ENCODE peak calls at places on chromosomes 4 and X, in four cellular contexts. N is foreskin fibroblast, D is cardiac muscle cell, K is suprapubic skin. P is an unnamed sample.

GRCh38 chr4:113732923-113733527 is 28.5 kb downstream of the CAMK2D start:
- DNase-seq in N (no peak), K (no peak), D (no peak), P (no peak)

GRCh38 chr4:169225812-169226211 is 44.9 kb downstream of the SH3RF1 start:
- DNase-seq in K (no peak), D (peak), N (no peak), P (no peak)

GRCh38 chr4:184237612-184238011 is 19.9 kb upstream of the ENPP6 start:
- DNase-seq in N (no peak), K (no peak), D (no peak), P (no peak)

GRCh38 chr4:48329193-48329592 is 12.1 kb upstream of the SLAIN2 start:
- DNase-seq in K (no peak), D (no peak), N (no peak), P (no peak)

GRCh38 chrX:149683966-149684730 is 27.7 kb upstream of the MAGEA11 start:
- DNase-seq in N (no peak), D (no peak), K (no peak), P (no peak)

GRCh38 chr4:89753601-89754066 is 83.3 kb downstream of the SNCA start:
- DNase-seq in K (no peak), N (peak), D (peak), P (no peak)

GRCh38 chr4:147396105-147396504 is 84.8 kb upstream of the EDNRA start:
- DNase-seq in D (no peak), K (no peak), N (no peak), P (no peak)

GRCh38 chrX:29941292-29941691 is 274.1 kb upstream of the MAGEB2 start:
- DNase-seq in D (peak), N (no peak), K (no peak), P (no peak)

GRCh38 chrX:11704725-11705495 is 39.2 kb upstream of the ARHGAP6 start:
- DNase-seq in K (no peak), N (peak), D (peak), P (no peak)

GRCh38 chr4:134139188-134139587 is 62.4 kb downstream of the PABPC4L start:
- DNase-seq in K (no peak), N (no peak), D (no peak), P (no peak)

GRCh38 chr4:28360681-28361080 is 1500.0 kb downstream of the STIM2 start:
- DNase-seq in D (no peak), K (no peak), N (no peak), P (no peak)

GRCh38 chr4:151315212-151315886 is 10.1 kb downstream of the SH3D19 start:
- DNase-seq in D (peak), K (no peak), N (no peak), P (no peak)

GRCh38 chr4:125389713-125390112 is 75.0 kb downstream of the FAT4 start:
- DNase-seq in D (peak), K (no peak), N (peak), P (no peak)

GRCh38 chrX:44012484-44013096 is 39.4 kb upstream of the NDP start:
- DNase-seq in N (peak), D (peak), K (no peak), P (no peak)

GRCh38 chr4:97892596-97893266 is 250.5 kb downstream of the STPG2 start:
- DNase-seq in K (no peak), D (no peak), N (no peak), P (no peak)

GRCh38 chr4:123393696-123394095 is 2.9 kb upstream of the SPRY1 start:
- DNase-seq in N (no peak), K (no peak), D (no peak), P (no peak)

GRCh38 chr4:123396294-123397275 is at the start of gene SPRY1:
- DNase-seq in K (peak), N (peak), D (peak), P (peak)

GRCh38 chr4:123386608-123387007 is 10.0 kb upstream of the SPRY1 start:
- DNase-seq in N (peak), D (peak), K (no peak), P (no peak)

GRCh38 chr4:123390846-123391456 is 5.6 kb upstream of the SPRY1 start:
- DNase-seq in K (no peak), N (no peak), D (peak), P (peak)
- TF ChIP-seq CTCF in K (peak), N (peak), D (peak), P (peak)

GRCh38 chrX:120517936-120518335 is 42.8 kb downstream of the CUL4B start:
- DNase-seq in N (peak), D (peak), K (no peak), P (no peak)

GRCh38 chrX:120522820-120523219 is 37.9 kb downstream of the CUL4B start:
- DNase-seq in N (no peak), D (no peak), K (no peak), P (no peak)
- TF ChIP-seq CTCF in N (no peak), D (no peak), K (no peak), P (no peak)

GRCh38 chrX:115679460-115679859 is 118.5 kb downstream of the PLS3 start:
- DNase-seq in K (no peak), N (peak), D (peak), P (peak)
- TF ChIP-seq CTCF in K (no peak), N (peak), D (peak), P (peak)

DNA sequence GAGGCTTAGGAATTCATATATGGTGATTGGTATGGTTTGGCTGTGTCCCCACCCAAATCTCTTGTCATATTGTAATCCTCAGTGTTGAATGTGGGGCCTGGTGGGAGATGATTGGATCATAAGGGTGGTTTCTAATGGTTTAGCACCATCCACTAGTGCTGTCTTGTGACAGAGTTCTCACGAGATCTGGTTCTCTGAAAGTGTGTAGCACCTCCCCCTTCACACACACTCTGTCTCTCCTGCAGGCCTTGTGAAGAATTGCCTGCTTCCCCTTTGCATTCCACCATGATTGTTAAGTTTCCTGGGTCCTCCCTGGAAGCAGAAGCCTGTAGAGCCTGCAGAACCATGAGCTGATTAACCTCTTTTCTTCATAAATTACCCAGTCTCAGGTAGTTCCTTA is 135.8 kb upstream of the FAT1 start:
- DNase-seq in D (no peak), N (no peak), K (no peak), P (no peak)
- TF ChIP-seq CTCF in D (no peak), N (no peak), K (no peak), P (no peak)

GRCh38 chr4:5554376-5554775 is 154.0 kb downstream of the EVC2 start:
- DNase-seq in D (no peak), K (no peak), N (no peak), P (no peak)
- TF ChIP-seq CTCF in D (no peak), K (no peak), N (no peak), P (no peak)

GRCh38 chr4:68718447-68719074 is 48.1 kb upstream of the UGT2B15 start:
- DNase-seq in N (no peak), K (no peak), D (no peak), P (no peak)
- TF ChIP-seq CTCF in N (no peak), K (no peak), D (no peak), P (no peak)

GRCh38 chrX:16305187-16305586 is 137.9 kb downstream of the MAGEB17 start:
- DNase-seq in K (no peak), N (no peak), D (no peak), P (no peak)
- TF ChIP-seq CTCF in K (no peak), N (no peak), D (no peak), P (no peak)

GRCh38 chr4:39658756-39659155 is 20.1 kb upstream of the SMIM14 start:
- DNase-seq in D (no peak), N (no peak), K (no peak), P (no peak)
- TF ChIP-seq CTCF in D (peak), N (peak), K (no peak), P (peak)

DNA sequence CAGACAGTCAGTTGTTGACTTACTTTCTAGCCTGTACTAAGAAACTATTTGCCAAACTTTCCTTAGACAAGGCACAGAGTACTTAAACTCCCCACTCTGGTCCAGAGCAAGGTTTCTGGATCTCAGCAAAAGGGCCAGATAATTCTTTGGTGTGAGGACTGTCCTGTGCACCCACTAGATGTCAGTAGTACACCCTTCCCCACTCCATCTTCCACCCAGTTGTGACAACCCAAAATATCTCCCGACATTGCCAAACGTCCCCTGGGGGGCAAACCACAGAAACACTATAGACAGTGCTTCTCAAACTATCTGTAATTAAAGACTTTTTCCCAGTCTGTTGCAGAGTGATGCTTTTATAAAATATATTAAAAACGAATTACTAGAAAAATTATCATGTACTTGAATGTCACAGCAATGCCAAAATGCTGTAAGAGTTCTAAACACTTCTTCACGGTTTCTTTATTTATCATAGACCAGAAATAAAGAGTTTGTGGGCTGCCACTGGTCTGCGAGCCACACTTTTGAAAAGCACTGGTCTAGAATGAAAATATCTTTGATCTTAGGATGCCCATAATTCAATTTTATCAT is 203.5 kb downstream of the PRDM5 start:
- DNase-seq in N (peak), D (peak), K (no peak), P (no peak)
- TF ChIP-seq CTCF in N (peak), D (peak), K (peak), P (peak)

GRCh38 chrX:67781132-67781531 is 237.3 kb downstream of the AR start:
- DNase-seq in D (no peak), K (no peak), N (peak), P (no peak)
- TF ChIP-seq CTCF in D (peak), K (peak), N (peak), P (no peak)

P was measured in GM13976.